ENCODE peak calls at places on chromosomes 11 and 22, in six cellular contexts. Q is cardiac muscle cell, G is AG09309, O is tibial nerve, B is prostate gland, I is body of pancreas. Z is an unnamed sample.

GRCh38 chr22:31347251-31348008 is 1.3 kb upstream of the PATZ1 start:
- DNase-seq in Q (peak), G (no peak), O (peak), B (peak), I (peak), Z (peak)

GRCh38 chr11:33062137-33062536 is 22.8 kb downstream of the TCP11L1 start:
- DNase-seq in Q (no peak), G (no peak), O (no peak), B (no peak), I (no peak), Z (no peak)

GRCh38 chr22:23305922-23306374 is 125.6 kb downstream of the BCR start:
- DNase-seq in Q (no peak), G (peak), O (peak), B (peak), I (peak), Z (no peak)

GRCh38 chr11:62399172-62399867 is 19.5 kb upstream of the SCGB1A1 start:
- DNase-seq in Q (no peak), G (no peak), O (no peak), B (no peak), I (no peak), Z (no peak)

GRCh38 chr22:36386351-36386899 is 1.3 kb downstream of the MYH9 start:
- DNase-seq in Q (no peak), G (no peak), O (no peak), B (peak), I (no peak), Z (peak)

GRCh38 chr22:24474649-24475048 is 20.5 kb upstream of the UPB1 start:
- DNase-seq in Q (no peak), G (no peak), O (no peak), B (no peak), I (no peak), Z (no peak)

GRCh38 chr11:63791495-63792167 is 21.6 kb upstream of the SPINDOC start:
- DNase-seq in Q (no peak), G (no peak), O (no peak), B (no peak), I (no peak), Z (no peak)

GRCh38 chr11:62242021-62242420 is at the start of gene SCGB1D2:
- DNase-seq in Q (no peak), G (no peak), O (no peak), B (peak), I (peak), Z (no peak)

GRCh38 chr22:41831828-41832552 is 915 bp upstream of the SREBF2 start:
- DNase-seq in Q (no peak), G (no peak), O (no peak), B (no peak), I (no peak), Z (no peak)

GRCh38 chr22:49331878-49332277 is 495.8 kb downstream of the BRD1 start:
- DNase-seq in Q (no peak), G (no peak), O (no peak), B (no peak), I (no peak), Z (no peak)

GRCh38 chr11:129333873-129334272 is 41.8 kb upstream of the BARX2 start:
- DNase-seq in Q (peak), G (no peak), O (no peak), B (no peak), I (no peak), Z (no peak)

GRCh38 chr11:116563028-116563712 is 209.6 kb downstream of the BUD13 start:
- DNase-seq in Q (peak), G (no peak), O (no peak), B (no peak), I (peak), Z (peak)

GRCh38 chr22:39317084-39317755 is 2.2 kb downstream of the RPL3 start:
- DNase-seq in Q (no peak), G (no peak), O (no peak), B (no peak), I (peak), Z (no peak)

GRCh38 chr11:91749231-91749630 is 475.4 kb upstream of the FAT3 start:
- DNase-seq in Q (no peak), G (no peak), O (no peak), B (no peak), I (no peak), Z (no peak)

GRCh38 chr22:38346506-38346905 is 29.3 kb upstream of the CSNK1E start:
- DNase-seq in Q (no peak), G (no peak), O (no peak), B (peak), I (no peak), Z (no peak)

GRCh38 chr11:64461081-64461480 is 102.1 kb downstream of the RPS6KA4 start:
- DNase-seq in Q (no peak), G (no peak), O (no peak), B (no peak), I (no peak), Z (no peak)

GRCh38 chr11:77154381-77155081 is 26.5 kb downstream of the MYO7A start:
- DNase-seq in Q (no peak), G (no peak), O (no peak), B (no peak), I (peak), Z (no peak)

GRCh38 chr22:31082606-31083376 is 1.7 kb downstream of the SMTN start:
- DNase-seq in Q (peak), G (no peak), O (no peak), B (peak), I (peak), Z (peak)

GRCh38 chr11:27331984-27332383 is 31.0 kb downstream of the CCDC34 start:
- DNase-seq in Q (no peak), G (no peak), O (no peak), B (no peak), I (no peak), Z (no peak)

GRCh38 chr11:86663741-86664140 is 8.7 kb downstream of the ME3 start:
- DNase-seq in Q (no peak), G (no peak), O (no peak), B (no peak), I (no peak), Z (no peak)

GRCh38 chr11:8698917-8699441 is 16.4 kb downstream of the RPL27A start:
- DNase-seq in Q (no peak), G (no peak), O (no peak), B (no peak), I (peak), Z (no peak)

GRCh38 chr11:128235958-128236357 is 351.4 kb downstream of the ETS1 start:
- DNase-seq in Q (peak), G (no peak), O (no peak), B (no peak), I (peak), Z (no peak)

GRCh38 chr22:29912605-29913398 is 29.8 kb downstream of the MTMR3 start:
- DNase-seq in Q (no peak), G (peak), O (no peak), B (no peak), I (no peak), Z (no peak)

GRCh38 chr11:119685073-119685746 is 43.8 kb downstream of the NECTIN1 start:
- DNase-seq in Q (no peak), G (no peak), O (no peak), B (no peak), I (no peak), Z (peak)

GRCh38 chr22:41916745-41917358 is 2.0 kb upstream of the SHISA8 start:
- DNase-seq in Q (no peak), G (no peak), O (no peak), B (no peak), I (no peak), Z (no peak)

GRCh38 chr22:37803195-37803635 is 4.5 kb upstream of the GCAT start:
- DNase-seq in Q (no peak), G (no peak), O (no peak), B (no peak), I (no peak), Z (peak)

GRCh38 chr22:19036523-19037273 is 85.5 kb downstream of the DGCR2 start:
- DNase-seq in Q (no peak), G (no peak), O (no peak), B (no peak), I (no peak), Z (no peak)

GRCh38 chr11:57140568-57140967 is 41.2 kb upstream of the LRRC55 start:
- DNase-seq in Q (no peak), G (no peak), O (no peak), B (no peak), I (no peak), Z (no peak)

GRCh38 chr22:31288496-31289235 is 3.6 kb downstream of the PIK3IP1 start:
- DNase-seq in Q (peak), G (no peak), O (no peak), B (no peak), I (no peak), Z (no peak)

GRCh38 chr11:118797510-118797909 is 6.5 kb upstream of the DDX6 start:
- DNase-seq in Q (no peak), G (no peak), O (no peak), B (no peak), I (no peak), Z (no peak)

GRCh38 chr11:8826145-8826786 is 84.7 kb upstream of the AKIP1 start:
- DNase-seq in Q (no peak), G (no peak), O (no peak), B (no peak), I (no peak), Z (peak)

GRCh38 chr11:1943977-1944376 is 3.2 kb upstream of the MRPL23 start:
- DNase-seq in Q (no peak), G (no peak), O (no peak), B (no peak), I (no peak), Z (peak)

GRCh38 chr11:72721689-72722049 is 30.5 kb downstream of the ARAP1 start:
- DNase-seq in Q (no peak), G (no peak), O (no peak), B (peak), I (peak), Z (no peak)

GRCh38 chr22:19802001-19802880 is 41.7 kb downstream of the TBX1 start:
- DNase-seq in Q (no peak), G (no peak), O (no peak), B (no peak), I (no peak), Z (peak)

GRCh38 chr11:33448461-33449130 is 191.4 kb downstream of the HIPK3 start:
- DNase-seq in Q (no peak), G (no peak), O (no peak), B (no peak), I (no peak), Z (no peak)

GRCh38 chr11:298406-299065 is 790 bp downstream of the IFITM5 start:
- DNase-seq in Q (no peak), G (no peak), O (no peak), B (no peak), I (peak), Z (no peak)

GRCh38 chr11:126034026-126034822 is 28.4 kb downstream of the CDON start:
- DNase-seq in Q (no peak), G (no peak), O (no peak), B (no peak), I (no peak), Z (peak)

DNA sequence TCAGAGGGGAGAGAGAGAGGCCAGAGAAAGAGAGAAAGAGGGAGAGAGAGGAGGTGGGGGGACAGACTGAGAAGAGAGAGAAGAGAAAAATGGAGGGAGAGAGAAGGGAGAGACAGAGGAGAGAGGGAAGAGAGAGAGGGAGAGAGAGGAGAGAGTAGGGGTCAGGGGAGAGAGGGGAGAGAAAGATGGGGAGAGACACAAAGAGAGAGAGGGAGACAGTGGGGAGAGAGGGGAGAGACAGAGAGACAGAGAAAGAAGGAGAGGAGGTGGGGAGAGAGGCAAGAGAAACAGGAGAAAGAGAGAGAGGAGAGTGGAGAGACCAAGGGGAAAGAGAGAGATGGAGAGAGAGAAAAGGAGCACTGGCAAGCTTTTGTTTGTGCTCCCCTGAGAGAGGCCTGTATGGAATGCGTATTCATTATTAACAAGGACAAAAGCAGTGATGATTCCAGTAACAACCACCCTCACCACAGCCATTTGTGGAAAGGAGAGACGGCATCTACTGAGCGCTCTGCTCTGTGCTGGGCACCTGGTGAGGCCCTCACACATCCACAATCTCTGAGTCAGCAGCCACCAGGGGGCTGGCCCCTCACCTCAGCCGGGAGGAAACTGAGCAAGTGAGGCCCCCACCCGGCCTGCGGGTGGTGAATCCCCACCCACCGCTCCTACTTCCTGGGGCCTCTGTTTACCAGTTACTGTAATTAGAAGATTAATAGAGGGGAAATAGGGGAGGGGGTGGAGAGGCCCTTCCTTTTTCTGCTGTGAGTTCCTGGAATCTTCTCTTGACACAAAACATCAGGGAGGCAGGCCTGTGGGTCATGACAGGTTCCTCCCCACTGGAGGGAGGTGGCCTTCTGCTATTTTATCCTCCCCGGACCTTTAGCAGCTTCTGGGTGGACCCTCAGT is 14.7 kb upstream of the MIAT start:
- DNase-seq in Q (no peak), G (no peak), O (no peak), B (no peak), I (no peak), Z (no peak)
- TF ChIP-seq CTCF in Q (peak), G (no peak), O (no peak), B (no peak), I (no peak), Z (no peak)

GRCh38 chr11:110092577-110093406 is at the start of gene ZC3H12C:
- DNase-seq in Q (peak), G (no peak), O (peak), B (peak), I (peak), Z (peak)
- TF ChIP-seq CTCF in Q (peak), G (peak), O (peak), B (peak), I (peak), Z (no peak)

GRCh38 chr11:9990221-9990973 is 303.6 kb downstream of the SBF2 start:
- DNase-seq in Q (no peak), G (no peak), O (no peak), B (no peak), I (no peak), Z (no peak)
- TF ChIP-seq CTCF in Q (no peak), G (no peak), O (peak), B (peak), I (peak), Z (no peak)

GRCh38 chr11:103618532-103618931 is 417.9 kb upstream of the DDI1 start:
- DNase-seq in Q (no peak), G (peak), O (no peak), B (no peak), I (no peak), Z (no peak)

GRCh38 chr11:103622296-103622695 is 414.1 kb upstream of the DDI1 start:
- DNase-seq in Q (no peak), G (no peak), O (no peak), B (no peak), I (no peak), Z (no peak)

GRCh38 chr11:103623933-103624332 is 412.5 kb upstream of the DDI1 start:
- DNase-seq in Q (no peak), G (no peak), O (no peak), B (no peak), I (no peak), Z (no peak)

GRCh38 chr11:103619938-103620337 is 416.5 kb upstream of the DDI1 start:
- DNase-seq in Q (no peak), G (no peak), O (no peak), B (no peak), I (no peak), Z (no peak)

GRCh38 chr11:103619480-103619879 is 417.0 kb upstream of the DDI1 start:
- DNase-seq in Q (peak), G (no peak), O (no peak), B (no peak), I (peak), Z (no peak)
- TF ChIP-seq CTCF in Q (peak), G (peak), O (no peak), B (no peak), I (peak), Z (peak)

Z was measured in nephron progenitor cell.